ENCODE peak calls at places on chromosomes 3 and 15, in eight cellular contexts. Y is activated CD4-positive, alpha-beta T cell treated with anti-CD3 and anti-CD28 coated beads for 36 hours; C is fibroblast of the conjunctiva; F is mucosa of gallbladder; H is stimulated activated CD4-positive, alpha-beta T cell treated with anti-CD3 and anti-CD28 coated beads, TNF-alpha, amount 100 ng/mL, for 1 hour; J is GM12865; L is islet precursor cell; O is ELR. E is an unnamed sample.

GRCh38 chr15:71203573-71204444 is 88.5 kb downstream of the THSD4 start:
- DNase-seq in O (no peak), H (no peak), L (no peak), C (peak), J (no peak), Y (no peak), F (no peak), E (no peak)

GRCh38 chr3:52998781-52999509 is 46.9 kb downstream of the SFMBT1 start:
- DNase-seq in Y (no peak), O (no peak), H (no peak), C (no peak), L (peak), F (peak), J (no peak), E (peak)

GRCh38 chr3:23017800-23018199 is 185.3 kb upstream of the UBE2E2 start:
- DNase-seq in J (no peak), L (peak), O (peak), Y (no peak), H (no peak), C (no peak), F (no peak), E (peak)

GRCh38 chr15:79329186-79329611 is 18.3 kb downstream of the TMED3 start:
- DNase-seq in C (peak), H (no peak), O (peak), J (no peak), F (no peak), Y (no peak), L (peak), E (peak)

GRCh38 chr3:126267169-126267975 is 87.0 kb upstream of the ALDH1L1 start:
- DNase-seq in F (peak), O (peak), J (no peak), H (no peak), Y (no peak), L (peak), C (peak), E (peak)

GRCh38 chr3:53219897-53220483 is 35.8 kb downstream of the TKT start:
- DNase-seq in J (peak), F (peak), O (peak), C (peak), L (peak), Y (peak), H (peak), E (no peak)

GRCh38 chr3:123258811-123259420 is 57.2 kb downstream of the SEC22A start:
- DNase-seq in F (no peak), J (peak), Y (no peak), L (no peak), H (no peak), C (peak), O (peak), E (peak)

GRCh38 chr3:14141602-14142315 is 16.9 kb downstream of the TMEM43 start:
- DNase-seq in H (no peak), O (no peak), L (no peak), C (no peak), F (no peak), J (no peak), Y (no peak), E (no peak)

GRCh38 chr3:131602011-131602779 is 99.4 kb upstream of the MRPL3 start:
- DNase-seq in J (no peak), F (no peak), Y (no peak), C (no peak), H (no peak), L (peak), O (no peak), E (no peak)

GRCh38 chr3:53170325-53171108 is 9.5 kb downstream of the PRKCD start:
- DNase-seq in Y (peak), J (peak), F (no peak), L (no peak), H (no peak), C (no peak), O (no peak), E (no peak)

GRCh38 chr3:168003911-168004310 is 91.8 kb downstream of the GOLIM4 start:
- DNase-seq in L (no peak), Y (no peak), H (no peak), O (no peak), F (no peak), J (no peak), C (no peak), E (no peak)

GRCh38 chr3:110608566-110608965 is 463.1 kb upstream of the NECTIN3 start:
- DNase-seq in O (peak), H (no peak), Y (no peak), F (no peak), C (no peak), L (no peak), J (no peak), E (no peak)

GRCh38 chr3:67648229-67648628 is 6.2 kb downstream of the SUCLG2 start:
- DNase-seq in F (peak), Y (no peak), J (no peak), C (no peak), L (no peak), O (peak), H (no peak), E (no peak)

GRCh38 chr3:50155891-50156290 is 767 bp downstream of the SEMA3F start:
- DNase-seq in L (no peak), J (no peak), Y (no peak), F (no peak), O (no peak), C (no peak), H (no peak), E (no peak)

GRCh38 chr15:99249270-99249817 is at the start of gene TTC23:
- DNase-seq in L (peak), Y (no peak), F (peak), H (no peak), O (peak), J (no peak), C (peak), E (peak)

GRCh38 chr15:64739216-64739976 is 36.0 kb downstream of the RBPMS2 start:
- DNase-seq in O (no peak), H (no peak), F (no peak), J (no peak), C (no peak), L (no peak), Y (no peak), E (no peak)

GRCh38 chr3:4828279-4829030 is 150.8 kb upstream of the BHLHE40 start:
- DNase-seq in Y (no peak), F (no peak), H (no peak), C (no peak), J (no peak), L (no peak), O (no peak), E (peak)

GRCh38 chr3:157786216-157786615 is 283.0 kb upstream of the VEPH1 start:
- DNase-seq in H (no peak), Y (no peak), O (peak), L (no peak), C (peak), F (no peak), J (no peak), E (peak)

GRCh38 chr3:168096210-168096795 is 579 bp upstream of the GOLIM4 start:
- DNase-seq in J (peak), O (peak), Y (peak), H (no peak), L (no peak), C (peak), F (no peak), E (peak)

GRCh38 chr3:38459499-38460048 is 5.9 kb downstream of the ACVR2B start:
- DNase-seq in C (no peak), Y (no peak), J (no peak), F (no peak), L (no peak), H (no peak), O (no peak), E (no peak)